ENCODE peak calls at places on chromosomes 16 and 17, in seven cellular contexts. N is endodermal cell, Z is upper lobe of right lung, X is heart right ventricle, H is brain microvascular endothelial cell, J is Calu3, G is tibial nerve. O is an unnamed sample.
A peak's percentile ranks its signal among the peaks of the same experiment; 100 is the strongest.

GRCh38 chr16:75079346-75079926 is 37.1 kb downstream of the LDHD start:
- DNase-seq in N (no peak), Z (no peak), X (no peak), H (peak; percentile 31), J (no peak), G (no peak), O (no peak)

GRCh38 chr17:8649157-8650118 is 18.9 kb upstream of the MYH10 start:
- DNase-seq in N (no peak), Z (no peak), X (peak; percentile 24), H (peak; percentile 88), J (no peak), G (no peak), O (no peak)

GRCh38 chr17:6097005-6097279 is 26.8 kb downstream of the WSCD1 start:
- DNase-seq in N (no peak), Z (no peak), X (no peak), H (no peak), J (no peak), G (no peak), O (no peak)

GRCh38 chr17:69575346-69575761 is 160.9 kb downstream of the MAP2K6 start:
- DNase-seq in N (no peak), Z (no peak), X (peak; percentile 15), H (peak; percentile 75), J (no peak), G (no peak), O (no peak)

GRCh38 chr17:46811978-46812583 is 6.4 kb downstream of the WNT3 start:
- DNase-seq in N (no peak), Z (no peak), X (no peak), H (no peak), J (no peak), G (no peak), O (no peak)

GRCh38 chr17:8745586-8746500 is 1.2 kb upstream of the CCDC42 start:
- DNase-seq in N (peak; percentile 93), Z (peak; percentile 87), X (peak; percentile 71), H (peak; percentile 14), J (peak; percentile 66), G (peak; percentile 39), O (peak; percentile 87)

GRCh38 chr17:65966311-65966710 is 225.6 kb downstream of the CEP112 start:
- DNase-seq in N (no peak), Z (no peak), X (no peak), H (no peak), J (no peak), G (no peak), O (no peak)

GRCh38 chr17:58377005-58377660 is 25.1 kb upstream of the SUPT4H1 start:
- DNase-seq in N (peak; percentile 64), Z (no peak), X (no peak), H (no peak), J (peak; percentile 68), G (no peak), O (no peak)

GRCh38 chr17:36703860-36704266 is 102.5 kb downstream of the MRM1 start:
- DNase-seq in N (peak; percentile 98), Z (peak; percentile 75), X (peak; percentile 17), H (peak; percentile 13), J (peak; percentile 88), G (no peak), O (peak; percentile 88)

GRCh38 chr17:42459983-42460300 is 1.3 kb downstream of the ATP6V0A1 start:
- DNase-seq in N (no peak), Z (no peak), X (no peak), H (peak; percentile 57), J (no peak), G (no peak), O (no peak)

GRCh38 chr17:2090804-2091534 is 36.1 kb downstream of the HIC1 start:
- DNase-seq in N (peak; percentile 87), Z (no peak), X (peak; percentile 77), H (peak; percentile 94), J (no peak), G (peak; percentile 59), O (no peak)

DNA sequence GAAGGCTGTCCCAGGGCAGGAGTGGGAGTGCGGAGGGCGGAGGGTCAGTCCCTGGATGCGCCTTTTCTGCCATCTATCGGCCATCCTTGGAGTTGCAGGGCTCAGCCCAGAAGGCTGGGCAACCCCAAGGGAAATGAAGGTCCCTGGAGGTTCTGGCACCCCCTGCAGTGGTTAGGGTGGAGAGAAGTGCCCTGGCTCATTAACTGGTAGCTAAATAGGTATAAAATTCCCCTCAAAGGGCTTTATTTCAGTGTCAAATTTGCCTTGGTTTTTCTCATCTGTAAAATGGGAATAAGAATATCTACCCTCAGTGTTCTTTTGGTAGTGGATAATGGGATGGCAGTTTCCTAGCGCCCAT is 22.4 kb downstream of the C17orf75 start:
- DNase-seq in N (peak; percentile 98), Z (peak; percentile 87), X (peak; percentile 67), H (peak; percentile 54), J (peak; percentile 86), G (peak; percentile 46), O (no peak)
- TF ChIP-seq CTCF in N (peak; percentile 96), Z (peak; percentile 95), X (peak; percentile 93), H (peak; percentile 99), J (peak; percentile 92), G (peak; percentile 87), O (peak; percentile 92)

DNA sequence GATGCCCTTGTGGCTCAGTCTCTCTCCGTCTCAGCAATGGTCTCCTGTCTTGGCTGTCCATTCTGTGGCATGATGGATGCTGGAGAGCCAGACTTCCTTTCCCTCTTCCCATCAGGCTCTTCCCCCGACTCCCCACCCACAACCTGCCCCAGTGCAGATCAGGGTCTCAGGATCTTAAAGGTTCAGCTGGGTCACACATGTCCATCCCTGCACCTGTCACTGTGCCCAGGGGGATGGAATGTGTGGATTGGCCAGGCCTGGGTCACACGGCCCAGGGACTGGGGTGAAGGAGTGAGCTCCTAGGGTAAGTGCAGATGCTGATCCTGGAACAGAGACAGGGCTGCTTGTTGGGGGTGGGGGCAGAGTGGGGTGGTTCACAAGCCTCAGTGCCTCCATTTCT is 23.0 kb downstream of the ADGRG5 start:
- DNase-seq in N (no peak), Z (no peak), X (no peak), H (no peak), J (no peak), G (no peak), O (peak; percentile 44)
- TF ChIP-seq CTCF in N (no peak), Z (no peak), X (no peak), H (no peak), J (no peak), G (no peak), O (no peak)

GRCh38 chr17:14211778-14212177 is 24.9 kb downstream of the CDRT15 start:
- DNase-seq in N (peak; percentile 78), Z (peak; percentile 72), X (no peak), H (no peak), J (no peak), G (no peak), O (no peak)
- TF ChIP-seq CTCF in N (peak; percentile 74), Z (peak; percentile 48), X (peak; percentile 58), H (peak; percentile 68), J (no peak), G (no peak), O (no peak)

GRCh38 chr17:31289790-31290189 is 7.2 kb downstream of the OMG start:
- DNase-seq in N (no peak), Z (no peak), X (no peak), H (no peak), J (no peak), G (no peak), O (no peak)

GRCh38 chr17:31281061-31281460 is 16.0 kb downstream of the OMG start:
- DNase-seq in N (no peak), Z (no peak), X (no peak), H (no peak), J (no peak), G (no peak), O (no peak)

GRCh38 chr17:31283841-31284240 is 13.2 kb downstream of the OMG start:
- DNase-seq in N (no peak), Z (no peak), X (no peak), H (no peak), J (no peak), G (no peak), O (no peak)

GRCh38 chr17:31291820-31292219 is 5.2 kb downstream of the OMG start:
- DNase-seq in N (no peak), Z (no peak), X (no peak), H (peak; percentile 58), J (no peak), G (no peak), O (no peak)

GRCh38 chr17:31286587-31286986 is 10.5 kb downstream of the OMG start:
- DNase-seq in N (no peak), Z (no peak), X (no peak), H (no peak), J (no peak), G (no peak), O (no peak)
- TF ChIP-seq CTCF in N (peak; percentile 51), Z (no peak), X (no peak), H (no peak), J (no peak), G (no peak), O (peak; percentile 50)

O was measured in type B pancreatic cell.